ENCODE peak calls at places on chromosomes 12 and 14, in six cellular contexts. I is effector memory CD4-positive, alpha-beta T cell; W is AG04450; C is cardiac muscle cell; Z is substantia nigra; N is heart left ventricle. U is an unnamed sample.

GRCh38 chr12:76085159-76085868 is 829 bp upstream of the NAP1L1 start:
- DNase-seq in I (peak; percentile 18), C (peak; percentile 42), W (no peak), Z (no peak), N (no peak), U (peak; percentile 24)

GRCh38 chr12:91633206-91633605 is 450.6 kb upstream of the DCN start:
- DNase-seq in C (no peak), W (no peak), Z (no peak), N (no peak), I (no peak), U (no peak)

GRCh38 chr14:105066285-105067071 is 1.2 kb upstream of the GPR132 start:
- DNase-seq in Z (no peak), N (no peak), C (no peak), I (no peak), W (no peak), U (no peak)

GRCh38 chr14:103628221-103628683 is 759 bp upstream of the KLC1 start:
- DNase-seq in Z (peak; percentile 37), I (no peak), N (peak; percentile 67), C (peak; percentile 76), W (peak; percentile 32), U (peak; percentile 22)

GRCh38 chr12:6141048-6141447 is 16.6 kb upstream of the VWF start:
- DNase-seq in C (peak; percentile 72), I (no peak), Z (no peak), N (peak; percentile 63), W (peak; percentile 47), U (peak; percentile 59)

GRCh38 chr12:48000878-48001321 is 3.4 kb downstream of the COL2A1 start:
- DNase-seq in W (no peak), C (peak; percentile 74), I (no peak), Z (no peak), N (peak; percentile 32), U (no peak)

GRCh38 chr12:104768033-104768432 is 190.1 kb downstream of the SLC41A2 start:
- DNase-seq in N (no peak), C (no peak), W (no peak), I (no peak), Z (no peak), U (no peak)

GRCh38 chr14:88599761-88600439 is 37.1 kb downstream of the ZC3H14 start:
- DNase-seq in N (no peak), C (no peak), I (no peak), W (no peak), Z (no peak), U (no peak)

GRCh38 chr12:8722286-8722685 is 24.5 kb downstream of the RIMKLB start:
- DNase-seq in N (no peak), W (no peak), I (no peak), C (no peak), Z (no peak), U (no peak)

GRCh38 chr12:124508323-124509096 is 58.9 kb downstream of the NCOR2 start:
- DNase-seq in I (no peak), W (no peak), Z (no peak), N (no peak), C (no peak), U (no peak)

GRCh38 chr14:29865299-29865698 is 62.3 kb downstream of the PRKD1 start:
- DNase-seq in I (no peak), C (no peak), N (no peak), W (no peak), Z (no peak), U (no peak)

GRCh38 chr12:50242751-50243191 is 40.5 kb downstream of the LIMA1 start:
- DNase-seq in Z (no peak), N (no peak), W (no peak), C (no peak), I (no peak), U (no peak)

GRCh38 chr12:89349814-89350213 is 2.5 kb downstream of the DUSP6 start:
- DNase-seq in I (no peak), Z (no peak), W (no peak), C (peak; percentile 79), N (peak; percentile 60), U (no peak)

GRCh38 chr12:109885616-109886015 is 5.3 kb upstream of the GLTP start:
- DNase-seq in N (no peak), C (no peak), Z (no peak), I (no peak), W (no peak), U (no peak)

GRCh38 chr14:24171422-24172260 is at the start of gene REC8:
- DNase-seq in N (peak; percentile 70), C (peak; percentile 98), I (peak; percentile 63), W (no peak), Z (peak; percentile 78), U (no peak)

GRCh38 chr12:49555631-49556390 is 12.1 kb downstream of the MCRS1 start:
- DNase-seq in N (no peak), W (no peak), C (no peak), I (no peak), Z (no peak), U (no peak)

GRCh38 chr12:49824886-49825285 is 3.3 kb downstream of the NCKAP5L start:
- DNase-seq in Z (no peak), N (no peak), I (no peak), C (peak; percentile 62), W (no peak), U (no peak)

GRCh38 chr14:90815817-90816662 is at the start of gene TTC7B:
- DNase-seq in N (peak; percentile 50), C (peak; percentile 47), W (no peak), Z (peak; percentile 27), I (no peak), U (no peak)

GRCh38 chr12:91952916-91953315 is 192.7 kb downstream of the BTG1 start:
- DNase-seq in I (no peak), W (no peak), N (no peak), C (no peak), Z (no peak), U (no peak)

GRCh38 chr12:54304187-54304810 is 3.5 kb upstream of the NFE2 start:
- DNase-seq in Z (no peak), N (peak; percentile 47), I (no peak), W (no peak), C (peak; percentile 87), U (no peak)

GRCh38 chr12:77229640-77230442 is 164.5 kb upstream of the E2F7 start:
- DNase-seq in I (no peak), C (peak; percentile 77), W (no peak), Z (no peak), N (no peak), U (no peak)

GRCh38 chr12:130347588-130347987 is 9.9 kb downstream of the PIWIL1 start:
- DNase-seq in Z (no peak), I (no peak), C (no peak), W (no peak), N (no peak), U (no peak)

GRCh38 chr12:6263931-6264330 is 46.6 kb upstream of the PLEKHG6 start:
- DNase-seq in W (no peak), I (no peak), Z (no peak), N (no peak), C (no peak), U (no peak)

GRCh38 chr12:101414533-101415119 is 7.1 kb upstream of the ARL1 start:
- DNase-seq in C (peak; percentile 71), Z (no peak), W (peak; percentile 30), N (peak; percentile 14), I (no peak), U (no peak)

GRCh38 chr14:87952307-87953094 is 40.5 kb downstream of the GALC start:
- DNase-seq in I (no peak), C (no peak), W (no peak), Z (no peak), N (no peak), U (no peak)

GRCh38 chr12:123003257-123003656 is 22.8 kb downstream of the ARL6IP4 start:
- DNase-seq in Z (no peak), W (no peak), I (no peak), N (no peak), C (no peak), U (no peak)

GRCh38 chr14:70660967-70661871 is 19.5 kb downstream of the TTC9 start:
- DNase-seq in W (no peak), I (peak; percentile 25), Z (no peak), N (no peak), C (no peak), U (peak; percentile 76)

GRCh38 chr12:75722714-75723200 is 211.3 kb upstream of the KRR1 start:
- DNase-seq in I (peak; percentile 13), C (peak; percentile 93), Z (no peak), W (peak; percentile 48), N (peak; percentile 72), U (no peak)

GRCh38 chr12:4769073-4769472 is 48.9 kb downstream of the GALNT8 start:
- DNase-seq in Z (no peak), I (no peak), C (no peak), N (no peak), W (no peak), U (no peak)

GRCh38 chr12:42343721-42344120 is 17.8 kb downstream of the PPHLN1 start:
- DNase-seq in W (no peak), Z (no peak), I (no peak), C (no peak), N (no peak), U (no peak)
- H3K27ac ChIP-seq in W (no peak overlapping the region), Z (no peak overlapping the region), I (no peak overlapping the region), C (no peak overlapping the region), N (no peak overlapping the region), U (no peak overlapping the region)

GRCh38 chr12:94676922-94677321 is 26.6 kb upstream of the TMCC3 start:
- DNase-seq in N (no peak), C (no peak), I (no peak), Z (no peak), W (no peak), U (no peak)

GRCh38 chr12:94679554-94679953 is 29.2 kb upstream of the TMCC3 start:
- DNase-seq in C (no peak), N (no peak), Z (no peak), I (no peak), W (no peak), U (no peak)

GRCh38 chr12:94678849-94679248 is 28.5 kb upstream of the TMCC3 start:
- DNase-seq in W (no peak), C (no peak), I (no peak), Z (no peak), N (no peak), U (no peak)

GRCh38 chr12:94677778-94678177 is 27.4 kb upstream of the TMCC3 start:
- DNase-seq in W (no peak), I (no peak), Z (no peak), C (no peak), N (no peak), U (no peak)

DNA sequence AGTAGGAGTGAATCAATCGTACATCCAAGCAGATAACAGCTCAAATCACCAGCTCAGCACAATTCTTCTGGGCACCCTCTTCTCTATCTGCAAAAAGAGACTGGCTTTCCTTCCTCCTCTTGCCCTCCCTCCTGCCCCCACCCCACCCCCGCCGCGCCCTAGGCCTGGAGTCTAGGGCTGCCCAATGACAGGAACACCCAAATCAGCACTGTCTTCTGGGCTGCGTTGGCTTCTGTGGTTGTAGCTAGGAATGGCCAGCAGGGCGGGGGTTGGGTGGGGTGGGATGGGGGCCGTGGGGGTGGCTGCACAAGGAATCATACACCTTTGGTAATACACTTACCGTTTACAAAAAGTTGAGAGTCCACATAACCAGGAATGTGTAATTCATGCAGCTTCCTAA is 28.0 kb upstream of the TMCC3 start:
- DNase-seq in W (no peak), C (no peak), Z (no peak), I (no peak), N (no peak), U (no peak)
- H3K27ac ChIP-seq in W (no peak overlapping the region), C (no peak overlapping the region), Z (no peak overlapping the region), I (no peak overlapping the region), N (no peak overlapping the region), U (no peak overlapping the region)

GRCh38 chr12:113184098-113184899 is 979 bp downstream of the DDX54 start:
- DNase-seq in N (no peak), I (no peak), W (no peak), Z (no peak), C (no peak), U (no peak)
- H3K27ac ChIP-seq in N (peak overlapping the region; percentile 98), I (peak overlapping the region; percentile 87), W (peak overlapping the region; percentile 75), Z (peak overlapping the region; percentile 90), C (no peak overlapping the region), U (peak overlapping the region; percentile 96)

GRCh38 chr14:56056031-56056430 is 62.2 kb upstream of the PELI2 start:
- DNase-seq in I (no peak), W (no peak), N (no peak), C (no peak), Z (no peak), U (no peak)
- H3K27ac ChIP-seq in I (no peak overlapping the region), W (no peak overlapping the region), N (no peak overlapping the region), C (no peak overlapping the region), Z (peak overlapping the region; percentile 82), U (no peak overlapping the region)